ENCODE peak calls at places on chromosomes 11 and 22, in four cellular contexts. Y is mammary epithelial cell, U is cardiac muscle cell, G is tibial artery. X is an unnamed sample. For H3K4me1, the result is how much of the 10 kb centered on the place peaks cover.

GRCh38 chr22:16933274-16933923 is 74.6 kb downstream of the GAB4 start:
- DNase-seq in Y (peak), U (no peak), G (no peak), X (no peak)

GRCh38 chr11:72483412-72484186 is 49.3 kb upstream of the CLPB start:
- DNase-seq in Y (peak), U (peak), G (peak), X (no peak)

GRCh38 chr22:50184541-50185383 is 951 bp upstream of the TRABD start:
- DNase-seq in Y (no peak), U (no peak), G (no peak), X (no peak)

GRCh38 chr11:64234840-64235379 is 526 bp downstream of the VEGFB start:
- DNase-seq in Y (peak), U (peak), G (peak), X (peak)

GRCh38 chr22:46561435-46561905 is 24.1 kb upstream of the CELSR1 start:
- DNase-seq in Y (no peak), U (no peak), G (no peak), X (peak)

GRCh38 chr11:119691020-119691666 is 37.9 kb downstream of the NECTIN1 start:
- DNase-seq in Y (peak), U (no peak), G (no peak), X (no peak)

GRCh38 chr22:49153921-49154320 is 673.8 kb downstream of the BRD1 start:
- DNase-seq in Y (no peak), U (no peak), G (no peak), X (no peak)

GRCh38 chr11:134513585-134514120 is 101.6 kb upstream of the B3GAT1 start:
- DNase-seq in Y (no peak), U (no peak), G (peak), X (no peak)

GRCh38 chr11:72705442-72706365 is 31.5 kb upstream of the PDE2A start:
- DNase-seq in Y (no peak), U (no peak), G (no peak), X (no peak)

GRCh38 chr11:32830413-32830738 is 649 bp downstream of the PRRG4 start:
- DNase-seq in Y (peak), U (peak), G (no peak), X (peak)

GRCh38 chr11:8735094-8735493 is 52.5 kb downstream of the RPL27A start:
- DNase-seq in Y (no peak), U (no peak), G (no peak), X (peak)

GRCh38 chr22:47837703-47838102 is 1075.3 kb downstream of the TBC1D22A start:
- DNase-seq in Y (peak), U (peak), G (no peak), X (no peak)

GRCh38 chr11:47314992-47315391 is 37.5 kb downstream of the MYBPC3 start:
- DNase-seq in Y (no peak), U (no peak), G (no peak), X (no peak)

GRCh38 chr11:76201672-76202412 is 4.5 kb downstream of the WNT11 start:
- DNase-seq in Y (no peak), U (no peak), G (no peak), X (no peak)

GRCh38 chr22:41478891-41479521 is 10.1 kb downstream of the ACO2 start:
- DNase-seq in Y (peak), U (peak), G (peak), X (no peak)

GRCh38 chr11:70662691-70663098 is 264.4 kb downstream of the CTTN start:
- DNase-seq in Y (no peak), U (no peak), G (no peak), X (no peak)

GRCh38 chr11:115920087-115920461 is 415.9 kb upstream of the CADM1 start:
- DNase-seq in Y (peak), U (no peak), G (no peak), X (no peak)

GRCh38 chr22:24430431-24431308 is 3.3 kb downstream of the ADORA2A start:
- DNase-seq in Y (no peak), U (no peak), G (no peak), X (no peak)

GRCh38 chr11:2300936-2301630 is 635 bp downstream of the C11orf21 start:
- DNase-seq in Y (no peak), U (no peak), G (no peak), X (no peak)

GRCh38 chr22:43917523-43917922 is 6.1 kb upstream of the PNPLA3 start:
- DNase-seq in Y (no peak), U (peak), G (no peak), X (no peak)

GRCh38 chr11:16925495-16926065 is 88.6 kb downstream of the PLEKHA7 start:
- DNase-seq in Y (peak), U (peak), G (no peak), X (peak)

GRCh38 chr11:103842191-103842590 is 194.2 kb upstream of the DDI1 start:
- DNase-seq in Y (no peak), U (peak), G (no peak), X (no peak)

GRCh38 chr11:6606471-6607189 is 3.1 kb downstream of the ILK start:
- DNase-seq in Y (peak), U (peak), G (peak), X (peak)

GRCh38 chr11:65438257-65439151 is 15.9 kb downstream of the NEAT1 start:
- DNase-seq in Y (no peak), U (no peak), G (no peak), X (no peak)

GRCh38 chr11:65437436-65438227 is 15.0 kb downstream of the NEAT1 start:
- DNase-seq in Y (no peak), U (peak), G (no peak), X (peak)

GRCh38 chr11:65442952-65443351 is 20.4 kb downstream of the NEAT1 start:
- DNase-seq in Y (no peak), U (peak), G (no peak), X (peak)

GRCh38 chr11:65439331-65440181 is 17.0 kb downstream of the NEAT1 start:
- DNase-seq in Y (no peak), U (peak), G (no peak), X (no peak)

GRCh38 chr11:65440831-65441499 is 18.4 kb downstream of the NEAT1 start:
- DNase-seq in Y (no peak), U (peak), G (no peak), X (peak)
- H3K4me1 ChIP-seq in Y (under half), U (under half), G (under half), X (half or more)

DNA sequence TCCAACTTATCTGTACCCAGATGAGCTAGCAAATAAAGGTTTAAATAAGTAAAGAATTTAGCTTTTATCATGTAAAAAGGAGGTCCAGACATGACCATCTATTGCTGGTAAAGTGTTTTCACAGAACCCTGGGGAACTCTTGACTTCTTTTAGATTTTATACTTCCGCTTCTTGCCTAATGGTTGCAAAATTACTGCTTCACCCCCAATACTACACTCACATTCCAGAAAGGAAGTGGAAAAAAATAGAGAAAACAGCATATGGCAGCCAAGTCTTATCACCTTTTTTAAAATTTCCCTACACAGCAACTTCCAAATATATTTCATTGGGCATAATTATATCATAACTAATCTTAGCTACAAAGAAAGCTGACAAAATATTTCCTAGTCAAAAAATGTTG is 12.1 kb downstream of the BBOX1 start:
- DNase-seq in Y (no peak), U (peak), G (no peak), X (no peak)
- H3K27ac ChIP-seq in Y (no peak), U (no peak), G (no peak), X (no peak)

GRCh38 chr11:69013009-69013951 is at the start of gene MRGPRF:
- DNase-seq in Y (no peak), U (peak), G (peak), X (peak)

GRCh38 chr11:69010964-69011623 is 2.0 kb downstream of the MRGPRF start:
- DNase-seq in Y (peak), U (peak), G (peak), X (peak)

GRCh38 chr11:69010361-69010891 is 2.6 kb downstream of the MRGPRF start:
- DNase-seq in Y (peak), U (no peak), G (no peak), X (no peak)

GRCh38 chr11:69011624-69012091 is 1.4 kb downstream of the MRGPRF start:
- DNase-seq in Y (no peak), U (no peak), G (no peak), X (no peak)

DNA sequence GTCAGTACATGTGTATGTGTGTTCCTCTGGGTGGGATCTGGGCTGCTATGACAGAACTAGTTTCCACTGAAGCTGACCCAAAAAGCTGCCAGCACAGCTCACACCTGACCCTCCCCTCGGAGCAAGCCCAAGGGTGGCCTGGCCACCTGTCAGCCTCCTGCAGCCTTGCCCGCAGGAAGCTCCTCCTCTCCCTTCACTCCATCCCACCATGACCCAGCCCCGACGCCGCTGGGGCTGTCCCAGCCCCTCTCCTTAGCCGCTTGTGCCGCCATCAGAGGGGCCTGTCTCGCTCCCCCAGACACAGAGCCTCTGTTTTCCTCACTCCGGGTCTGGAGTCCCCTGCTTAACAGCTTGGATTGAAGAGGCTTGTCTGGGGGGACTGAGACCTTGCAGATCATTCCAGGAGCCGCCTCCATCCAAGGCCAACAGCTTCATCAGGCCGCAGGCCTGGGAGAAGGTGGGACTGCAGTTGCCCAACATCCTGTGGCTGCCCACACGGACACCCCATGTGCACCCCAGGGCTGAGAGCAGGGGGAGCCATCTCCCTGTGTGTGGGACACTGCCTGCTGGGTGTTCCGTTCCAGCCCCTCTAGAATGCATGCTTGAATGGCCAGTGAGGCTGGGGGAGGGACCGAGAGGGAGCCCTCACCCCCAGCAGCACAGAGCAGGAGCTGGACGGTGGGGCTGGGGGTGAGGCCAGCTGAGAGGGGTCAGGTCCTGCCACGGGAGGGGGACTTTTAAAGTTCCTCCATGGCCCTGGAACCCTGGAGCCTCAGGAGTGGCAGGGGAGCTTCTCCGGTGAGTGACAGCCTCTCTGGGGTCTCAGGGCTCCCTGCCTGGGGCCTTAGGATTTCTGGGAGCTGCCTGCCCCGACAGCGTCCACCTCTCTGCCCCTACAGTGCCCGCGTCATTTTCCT is 696 bp downstream of the MRGPRF start:
- DNase-seq in Y (no peak), U (peak), G (peak), X (no peak)
- H3K4me1 ChIP-seq in Y (under half), U (half or more), G (under half), X (under half)

GRCh38 chr11:107354780-107355179 is 102.8 kb downstream of the CWF19L2 start:
- DNase-seq in Y (no peak), U (no peak), G (no peak), X (no peak)
- H3K27ac ChIP-seq in Y (no peak), U (no peak), G (no peak), X (no peak)

GRCh38 chr11:102497061-102497460 is 33.5 kb downstream of the MMP7 start:
- DNase-seq in Y (no peak), U (peak), G (no peak), X (no peak)
- H3K4me1 ChIP-seq in Y (under half), U (under half), G (under half), X (under half)

DNA sequence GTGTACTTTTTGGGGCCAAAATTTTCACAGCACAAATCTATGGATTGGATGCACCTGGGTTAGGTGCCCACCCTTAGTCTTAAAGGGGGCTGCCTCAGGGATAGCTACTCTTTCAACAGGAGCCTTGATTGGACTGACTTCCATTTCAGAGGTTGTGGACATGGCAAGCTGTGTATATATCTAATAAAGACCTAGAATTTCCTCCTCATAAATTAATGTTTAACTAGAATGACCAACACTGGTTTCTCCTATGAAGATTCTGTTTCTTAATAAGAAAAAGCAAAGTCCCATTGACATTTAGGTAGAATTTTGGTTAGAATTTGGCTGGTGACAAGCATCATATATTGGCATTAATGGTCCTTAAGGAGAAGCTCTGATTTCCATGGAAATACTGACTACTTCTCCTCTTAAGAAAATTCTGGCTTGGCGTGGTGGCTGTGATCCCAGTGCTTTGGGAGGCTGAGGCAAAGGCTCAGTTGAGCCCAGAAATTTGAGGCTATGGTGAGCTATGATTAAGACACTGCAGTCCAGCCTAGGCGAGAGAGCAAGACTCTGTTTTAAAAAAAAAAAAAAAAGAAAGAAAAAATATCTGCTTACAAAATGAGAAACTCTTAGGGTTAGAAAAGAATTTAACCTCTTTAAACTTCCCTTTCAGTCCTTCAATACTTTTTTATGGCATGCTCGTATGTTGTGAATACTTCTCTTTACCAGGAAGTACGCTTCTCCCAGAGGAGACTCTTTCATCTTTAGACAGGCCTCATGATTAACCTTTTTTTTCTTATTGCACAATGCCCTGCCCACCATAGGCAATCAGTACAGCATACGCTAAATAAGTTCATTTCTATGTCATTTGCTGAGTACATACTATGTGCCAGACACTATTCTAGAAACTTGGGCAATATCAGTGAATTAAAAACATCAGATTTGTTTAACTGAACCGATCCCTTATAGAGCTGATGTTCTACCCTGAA is 77.2 kb downstream of the PRR5L start:
- DNase-seq in Y (no peak), U (peak), G (peak), X (no peak)
- H3K27ac ChIP-seq in Y (no peak), U (no peak), G (no peak), X (no peak)

X was measured in thyroid gland.